ENCODE peak calls at places on chromosomes 4 and X, in seven cellular contexts. M is spleen, V is upper lobe of left lung, E is endothelial cell of umbilical vein, I is GM12891, U is K562, B is sigmoid colon. K is an unnamed sample.

GRCh38 chr4:40303751-40304150 is 31.4 kb upstream of the CHRNA9 start:
- DNase-seq in M (no peak), V (no peak), E (no peak), I (no peak), U (no peak), B (no peak), K (no peak)

GRCh38 chrX:16114640-16115039 is 8.7 kb upstream of the GRPR start:
- DNase-seq in M (no peak), V (no peak), E (no peak), I (no peak), U (no peak), B (no peak), K (no peak)

GRCh38 chr4:55920571-55920970 is 28.2 kb upstream of the CEP135 start:
- DNase-seq in M (no peak), V (no peak), E (no peak), I (no peak), U (no peak), B (no peak), K (no peak)

GRCh38 chrX:47540754-47541538 is 20.1 kb upstream of the ARAF start:
- DNase-seq in M (no peak), V (no peak), E (peak), I (no peak), U (peak), B (peak), K (no peak)

GRCh38 chr4:57119054-57119651 is 9.0 kb upstream of the IGFBP7 start:
- DNase-seq in M (no peak), V (no peak), E (peak), I (no peak), U (no peak), B (peak), K (no peak)

GRCh38 chrX:41335590-41336331 is 1.8 kb downstream of the DDX3X start:
- DNase-seq in M (no peak), V (no peak), E (no peak), I (no peak), U (no peak), B (no peak), K (no peak)

GRCh38 chr4:3361896-3362295 is 69.1 kb downstream of the RGS12 start:
- DNase-seq in M (no peak), V (peak), E (no peak), I (no peak), U (no peak), B (peak), K (no peak)

GRCh38 chr4:140764785-140765392 is 8.7 kb upstream of the TBC1D9 start:
- DNase-seq in M (no peak), V (no peak), E (no peak), I (no peak), U (no peak), B (no peak), K (no peak)

GRCh38 chr4:73213917-73214663 is 44.5 kb downstream of the ANKRD17 start:
- DNase-seq in M (no peak), V (no peak), E (peak), I (no peak), U (no peak), B (no peak), K (no peak)

GRCh38 chr4:4387531-4388311 is 819 bp downstream of the NSG1 start:
- DNase-seq in M (no peak), V (peak), E (no peak), I (no peak), U (no peak), B (peak), K (no peak)

GRCh38 chr4:125979868-125980412 is 665.2 kb downstream of the FAT4 start:
- DNase-seq in M (no peak), V (no peak), E (no peak), I (no peak), U (no peak), B (no peak), K (no peak)

GRCh38 chr4:19473569-19473968 is 778.1 kb upstream of the SLIT2 start:
- DNase-seq in M (no peak), V (no peak), E (no peak), I (no peak), U (no peak), B (no peak), K (no peak)

GRCh38 chr4:19478791-19479190 is 772.9 kb upstream of the SLIT2 start:
- DNase-seq in M (no peak), V (no peak), E (no peak), I (no peak), U (no peak), B (no peak), K (no peak)
- TF ChIP-seq POLR2A in M (no peak), V (no peak), E (no peak), I (no peak), U (no peak), B (no peak), K (no peak)

GRCh38 chr4:177107288-177107901 is 202.3 kb upstream of the NEIL3 start:
- DNase-seq in M (no peak), V (no peak), E (no peak), I (no peak), U (no peak), B (no peak), K (no peak)
- TF ChIP-seq POLR2AphosphoS5 in M (no peak), V (no peak), E (no peak), I (no peak), U (no peak), B (no peak), K (no peak)

GRCh38 chrX:154791467-154791866 is 13.8 kb downstream of the MPP1 start:
- DNase-seq in M (no peak), V (no peak), E (no peak), I (no peak), U (no peak), B (no peak), K (no peak)
- TF ChIP-seq POLR2A in M (no peak), V (no peak), E (no peak), I (no peak), U (no peak), B (no peak), K (no peak)

GRCh38 chr4:80015407-80016189 is 57.4 kb downstream of the ANTXR2 start:
- DNase-seq in M (no peak), V (no peak), E (no peak), I (no peak), U (no peak), B (no peak), K (no peak)
- TF ChIP-seq POLR2AphosphoS5 in M (no peak), V (no peak), E (no peak), I (no peak), U (no peak), B (peak), K (no peak)

GRCh38 chr4:81459233-81459632 is 12.5 kb downstream of the RASGEF1B start:
- DNase-seq in M (no peak), V (no peak), E (no peak), I (no peak), U (no peak), B (no peak), K (no peak)
- TF ChIP-seq POLR2A in M (no peak), V (no peak), E (no peak), I (no peak), U (no peak), B (no peak), K (no peak)

DNA sequence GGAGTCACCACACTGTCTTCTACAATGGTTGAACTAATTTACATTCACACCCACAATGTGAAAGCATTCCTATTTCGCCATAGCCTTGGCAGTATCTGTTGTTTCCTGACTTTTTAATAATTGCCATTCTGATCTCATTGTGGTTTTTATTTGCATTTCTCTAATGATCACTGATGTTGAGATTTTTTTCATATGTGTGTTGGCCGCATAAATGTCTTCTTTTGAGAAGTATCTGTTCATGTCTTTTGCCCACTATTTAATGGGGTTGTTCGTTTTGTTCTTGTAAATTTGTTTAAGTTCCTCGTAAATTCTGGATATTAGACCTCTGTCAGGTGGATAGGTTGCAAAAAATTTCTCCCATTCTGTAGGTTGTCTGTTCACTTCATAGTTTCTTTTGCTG is 519.1 kb downstream of the STPG2 start:
- DNase-seq in M (no peak), V (no peak), E (no peak), I (no peak), U (no peak), B (no peak), K (no peak)
- TF ChIP-seq POLR2AphosphoS5 in M (no peak), V (no peak), E (no peak), I (no peak), U (no peak), B (no peak), K (no peak)

DNA sequence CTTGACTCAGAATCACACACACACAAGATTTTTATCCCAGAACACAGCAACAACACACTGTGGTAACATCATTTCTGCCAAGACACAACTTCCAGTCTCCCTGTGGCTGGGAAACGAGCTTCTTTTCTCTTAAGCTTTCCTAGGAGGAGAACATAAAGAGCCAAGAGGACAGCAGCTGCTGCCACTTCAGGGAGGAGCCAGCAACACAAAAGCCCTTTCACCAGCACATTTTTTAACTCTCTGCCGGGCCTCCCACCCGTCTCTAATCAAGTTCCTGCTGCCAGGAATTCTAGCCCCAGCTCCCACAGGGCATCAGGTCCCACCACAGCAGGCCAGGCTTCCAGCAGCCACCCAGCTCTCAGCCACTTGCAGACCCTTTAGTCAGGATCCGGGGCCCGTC is 22.4 kb downstream of the FAT1 start:
- DNase-seq in M (no peak), V (no peak), E (no peak), I (no peak), U (no peak), B (no peak), K (no peak)
- TF ChIP-seq POLR2A in M (no peak), V (no peak), E (no peak), I (no peak), U (no peak), B (no peak), K (no peak)

GRCh38 chr4:139208404-139208945 is 31.5 kb upstream of the ELF2 start:
- DNase-seq in M (no peak), V (no peak), E (no peak), I (no peak), U (no peak), B (peak), K (no peak)
- TF ChIP-seq POLR2AphosphoS5 in M (no peak), V (peak), E (no peak), I (no peak), U (no peak), B (peak), K (no peak)